ENCODE peak calls at places on chromosome 19, in nine cellular contexts. S is cardiac muscle cell, L is colonic mucosa, Y is Panc1, I is PC-3, J is left lung, G is SJSA1, N is bronchial epithelial cell, K is heart right ventricle. D is an unnamed sample. For H3K36me3, the result is how much of the 10 kb centered on the place peaks cover.

GRCh38 chr19:13091400-13092161 is 11.1 kb downstream of the LYL1 start:
- DNase-seq in S (no peak), L (no peak), Y (no peak), I (no peak), J (peak), G (no peak), N (peak), K (peak), D (no peak)

GRCh38 chr19:13024958-13025653 is 29.8 kb downstream of the NFIX start:
- DNase-seq in S (no peak), L (peak), Y (no peak), I (peak), J (peak), G (no peak), N (no peak), K (no peak), D (no peak)

GRCh38 chr19:12603714-12604113 is 6.9 kb downstream of the ZNF490 start:
- DNase-seq in S (no peak), L (no peak), Y (no peak), I (no peak), J (no peak), G (no peak), N (no peak), K (no peak), D (peak)

GRCh38 chr19:46972301-46972700 is 47.3 kb upstream of the NPAS1 start:
- DNase-seq in S (no peak), L (no peak), Y (no peak), I (no peak), J (no peak), G (no peak), N (no peak), K (no peak), D (no peak)

GRCh38 chr19:54209748-54210494 is 9.3 kb downstream of the RPS9 start:
- DNase-seq in S (peak), L (peak), Y (peak), I (peak), J (peak), G (peak), N (peak), K (peak), D (peak)

GRCh38 chr19:681029-681626 is 4.9 kb downstream of the FSTL3 start:
- DNase-seq in S (no peak), L (no peak), Y (no peak), I (peak), J (peak), G (no peak), N (no peak), K (peak), D (no peak)

GRCh38 chr19:40355975-40356680 is 7.6 kb downstream of the PLD3 start:
- DNase-seq in S (no peak), L (no peak), Y (no peak), I (no peak), J (peak), G (no peak), N (no peak), K (no peak), D (no peak)

GRCh38 chr19:42380155-42380554 is 9.9 kb downstream of the CNFN start:
- DNase-seq in S (no peak), L (no peak), Y (no peak), I (no peak), J (no peak), G (no peak), N (no peak), K (no peak), D (no peak)

GRCh38 chr19:46291829-46292228 is 5.0 kb upstream of the HIF3A start:
- DNase-seq in S (no peak), L (no peak), Y (no peak), I (no peak), J (no peak), G (no peak), N (no peak), K (no peak), D (no peak)

GRCh38 chr19:46789371-46789770 is 977 bp upstream of the SLC1A5 start:
- DNase-seq in S (no peak), L (no peak), Y (no peak), I (no peak), J (no peak), G (no peak), N (no peak), K (no peak), D (no peak)

GRCh38 chr19:31347356-31347755 is 1.9 kb downstream of the TSHZ3 start:
- DNase-seq in S (no peak), L (no peak), Y (no peak), I (no peak), J (no peak), G (no peak), N (no peak), K (no peak), D (no peak)
- H3K4me3 ChIP-seq in S (no peak), L (no peak), Y (no peak), I (no peak), J (peak), G (peak), N (no peak), K (no peak), D (peak)

GRCh38 chr19:34429553-34429952 is 1.4 kb downstream of the UBA2 start:
- DNase-seq in S (no peak), L (no peak), Y (no peak), I (no peak), J (no peak), G (no peak), N (no peak), K (no peak), D (no peak)
- H3K36me3 ChIP-seq in S (under half), L (under half), Y (under half), I (under half), J (under half), G (under half), N (under half), K (under half), D (under half)

DNA sequence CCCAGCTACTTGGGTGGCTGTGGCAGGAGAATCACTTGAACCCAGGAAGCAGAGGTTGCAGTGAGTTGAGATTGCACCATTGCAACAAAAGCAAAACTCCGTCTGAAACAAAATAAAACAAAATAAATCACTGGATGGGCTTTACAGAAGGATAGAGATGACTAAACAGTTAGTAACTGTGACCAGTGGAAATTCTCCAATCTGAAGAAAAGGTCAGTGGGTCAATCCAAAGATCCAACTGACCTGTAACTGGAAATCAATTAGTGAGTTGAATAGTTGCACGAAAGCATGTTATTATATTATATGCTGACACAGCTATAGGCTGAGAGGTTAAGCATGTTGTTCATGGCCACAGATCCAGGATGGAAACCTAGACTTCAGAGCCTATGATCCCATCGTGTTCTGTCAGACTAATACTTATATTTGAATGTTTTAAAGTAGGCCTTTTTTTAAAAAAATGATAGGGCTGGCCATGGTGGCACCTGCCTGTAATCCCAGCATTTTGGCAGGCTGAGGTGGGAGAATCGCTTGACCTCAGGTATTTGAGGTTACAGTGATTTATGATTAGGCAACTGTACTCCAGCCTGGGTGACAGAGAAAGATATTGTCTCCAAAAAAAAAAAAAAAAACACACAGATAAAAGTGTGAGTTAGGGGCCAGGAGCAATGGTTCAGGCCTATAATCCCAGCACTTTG is 1.4 kb downstream of the ECH1 start:
- DNase-seq in S (no peak), L (no peak), Y (no peak), I (peak), J (no peak), G (no peak), N (no peak), K (no peak), D (no peak)
- H3K4me3 ChIP-seq in S (no peak), L (no peak), Y (peak), I (peak), J (peak), G (no peak), N (no peak), K (no peak), D (no peak)

GRCh38 chr19:5935473-5936307 is 21.6 kb downstream of the CAPS start:
- DNase-seq in S (no peak), L (no peak), Y (no peak), I (no peak), J (peak), G (no peak), N (no peak), K (no peak), D (no peak)

GRCh38 chr19:5934002-5934401 is 19.9 kb downstream of the CAPS start:
- DNase-seq in S (no peak), L (no peak), Y (no peak), I (no peak), J (peak), G (no peak), N (no peak), K (no peak), D (no peak)

GRCh38 chr19:5933391-5933998 is 19.4 kb downstream of the CAPS start:
- DNase-seq in S (no peak), L (no peak), Y (no peak), I (no peak), J (peak), G (no peak), N (no peak), K (no peak), D (no peak)

GRCh38 chr19:5936308-5936980 is 22.4 kb downstream of the CAPS start:
- DNase-seq in S (no peak), L (no peak), Y (no peak), I (no peak), J (peak), G (no peak), N (no peak), K (no peak), D (no peak)

GRCh38 chr19:5934779-5935472 is 20.9 kb downstream of the CAPS start:
- DNase-seq in S (no peak), L (no peak), Y (no peak), I (no peak), J (peak), G (no peak), N (no peak), K (no peak), D (no peak)
- H3K36me3 ChIP-seq in S (under half), L (under half), Y (under half), I (half or more), J (half or more), G (half or more), N (under half), K (under half), D (under half)

GRCh38 chr19:16283103-16283469 is 41.5 kb upstream of the KLF2 start:
- DNase-seq in S (no peak), L (no peak), Y (no peak), I (no peak), J (no peak), G (no peak), N (no peak), K (no peak), D (no peak)
- H3K4me3 ChIP-seq in S (no peak), L (no peak), Y (no peak), I (no peak), J (peak), G (no peak), N (no peak), K (no peak), D (no peak)

GRCh38 chr19:32919365-32919764 is 49.8 kb upstream of the SLC7A9 start:
- DNase-seq in S (no peak), L (no peak), Y (no peak), I (no peak), J (no peak), G (no peak), N (no peak), K (no peak), D (no peak)
- H3K36me3 ChIP-seq in S (under half), L (under half), Y (under half), I (under half), J (half or more), G (under half), N (under half), K (under half), D (under half)

GRCh38 chr19:52351512-52351911 is 15.5 kb downstream of the ZNF610 start:
- DNase-seq in S (peak), L (no peak), Y (no peak), I (no peak), J (no peak), G (no peak), N (no peak), K (no peak), D (no peak)
- H3K4me3 ChIP-seq in S (no peak), L (no peak), Y (no peak), I (no peak), J (no peak), G (no peak), N (no peak), K (no peak), D (no peak)

GRCh38 chr19:49916839-49917733 is 11.9 kb upstream of the ATF5 start:
- DNase-seq in S (no peak), L (no peak), Y (no peak), I (no peak), J (no peak), G (no peak), N (peak), K (no peak), D (no peak)
- H3K36me3 ChIP-seq in S (under half), L (under half), Y (under half), I (half or more), J (half or more), G (half or more), N (under half), K (under half), D (half or more)

DNA sequence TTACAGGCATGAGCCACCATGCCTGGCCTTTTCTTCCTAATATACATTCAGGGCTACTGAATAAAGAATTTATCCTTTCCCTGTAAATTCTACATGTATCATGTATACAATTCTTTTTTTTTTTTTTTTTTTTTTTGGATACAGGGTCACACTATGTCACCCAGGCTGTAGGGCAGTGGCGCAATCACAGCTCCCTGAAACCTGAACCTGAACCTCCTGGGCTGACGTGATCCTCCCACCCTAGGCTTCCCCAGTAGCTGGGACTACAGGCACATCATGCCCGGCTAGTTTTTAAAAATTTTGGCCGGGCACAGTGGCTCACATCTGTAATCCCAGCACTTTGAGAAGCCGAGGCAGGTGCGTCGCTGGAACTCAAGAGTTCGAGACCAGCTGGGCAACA is 6.5 kb upstream of the SLC44A2 start:
- DNase-seq in S (no peak), L (no peak), Y (no peak), I (no peak), J (no peak), G (no peak), N (no peak), K (no peak), D (no peak)
- H3K4me3 ChIP-seq in S (no peak), L (no peak), Y (no peak), I (no peak), J (no peak), G (no peak), N (no peak), K (no peak), D (no peak)